ENCODE peak calls at places on chromosomes 6 and 20, in seven cellular contexts. One of them, this sample, is unnamed.

GRCh38 chr6:21781075-21781474 is 187.5 kb downstream of the SOX4 start:
- DNase-seq in A549: no peak
- DNase-seq in cardiac muscle cell: no peak
- DNase-seq in CD4-positive, alpha-beta memory T cell: no peak
- DNase-seq in prostate gland: no peak
- DNase-seq in heart left ventricle: no peak
- DNase-seq in NB4: no peak
- DNase-seq in this sample: no peak

GRCh38 chr6:122956376-122956775 is 39.7 kb upstream of the CLVS2 start:
- DNase-seq in heart left ventricle: no peak
- DNase-seq in A549: no peak
- DNase-seq in NB4: no peak
- DNase-seq in cardiac muscle cell: no peak
- DNase-seq in CD4-positive, alpha-beta memory T cell: no peak
- DNase-seq in prostate gland: no peak
- DNase-seq in this sample: no peak

GRCh38 chr20:61589055-61589385 is 337.0 kb downstream of the CDH4 start:
- DNase-seq in A549: peak; percentile 12
- DNase-seq in NB4: no peak
- DNase-seq in prostate gland: no peak
- DNase-seq in CD4-positive, alpha-beta memory T cell: no peak
- DNase-seq in heart left ventricle: no peak
- DNase-seq in cardiac muscle cell: peak; percentile 62
- DNase-seq in this sample: no peak

GRCh38 chr6:69994251-69994650 is 127.9 kb downstream of the COL19A1 start:
- DNase-seq in prostate gland: no peak
- DNase-seq in heart left ventricle: no peak
- DNase-seq in CD4-positive, alpha-beta memory T cell: no peak
- DNase-seq in NB4: no peak
- DNase-seq in cardiac muscle cell: no peak
- DNase-seq in A549: no peak
- DNase-seq in this sample: no peak

GRCh38 chr6:157768863-157769551 is 54.0 kb upstream of the SNX9 start:
- DNase-seq in prostate gland: no peak
- DNase-seq in A549: no peak
- DNase-seq in heart left ventricle: no peak
- DNase-seq in CD4-positive, alpha-beta memory T cell: no peak
- DNase-seq in cardiac muscle cell: no peak
- DNase-seq in NB4: no peak
- DNase-seq in this sample: no peak

GRCh38 chr6:17886891-17887290 is 100.5 kb downstream of the KIF13A start:
- DNase-seq in A549: no peak
- DNase-seq in prostate gland: no peak
- DNase-seq in heart left ventricle: no peak
- DNase-seq in cardiac muscle cell: peak; percentile 38
- DNase-seq in NB4: no peak
- DNase-seq in CD4-positive, alpha-beta memory T cell: no peak
- DNase-seq in this sample: no peak

GRCh38 chr6:9520417-9521151 is 894.3 kb downstream of the TFAP2A start:
- DNase-seq in A549: no peak
- DNase-seq in heart left ventricle: no peak
- DNase-seq in cardiac muscle cell: peak; percentile 82
- DNase-seq in NB4: peak; percentile 38
- DNase-seq in CD4-positive, alpha-beta memory T cell: no peak
- DNase-seq in prostate gland: no peak
- DNase-seq in this sample: no peak

GRCh38 chr20:61833807-61834610 is 231.7 kb downstream of the TAF4 start:
- DNase-seq in NB4: no peak
- DNase-seq in prostate gland: no peak
- DNase-seq in A549: no peak
- DNase-seq in CD4-positive, alpha-beta memory T cell: no peak
- DNase-seq in heart left ventricle: no peak
- DNase-seq in cardiac muscle cell: no peak
- DNase-seq in this sample: no peak

GRCh38 chr6:135146160-135146920 is 34.8 kb upstream of the MYB start:
- DNase-seq in prostate gland: no peak
- DNase-seq in heart left ventricle: no peak
- DNase-seq in A549: no peak
- DNase-seq in cardiac muscle cell: no peak
- DNase-seq in NB4: peak; percentile 46
- DNase-seq in CD4-positive, alpha-beta memory T cell: no peak
- DNase-seq in this sample: no peak

GRCh38 chr6:6007311-6008113 is 787 bp upstream of the NRN1 start:
- DNase-seq in CD4-positive, alpha-beta memory T cell: peak; percentile 33
- DNase-seq in A549: no peak
- DNase-seq in NB4: peak; percentile 65
- DNase-seq in heart left ventricle: no peak
- DNase-seq in cardiac muscle cell: no peak
- DNase-seq in prostate gland: no peak
- DNase-seq in this sample: no peak

GRCh38 chr6:9138856-9139426 is 703.6 kb upstream of the SLC35B3 start:
- DNase-seq in heart left ventricle: no peak
- DNase-seq in NB4: no peak
- DNase-seq in A549: no peak
- DNase-seq in cardiac muscle cell: no peak
- DNase-seq in prostate gland: no peak
- DNase-seq in CD4-positive, alpha-beta memory T cell: no peak
- DNase-seq in this sample: no peak

GRCh38 chr6:147479857-147480256 is 28.6 kb upstream of the SAMD5 start:
- DNase-seq in heart left ventricle: no peak
- DNase-seq in CD4-positive, alpha-beta memory T cell: no peak
- DNase-seq in A549: no peak
- DNase-seq in cardiac muscle cell: no peak
- DNase-seq in NB4: no peak
- DNase-seq in prostate gland: no peak
- DNase-seq in this sample: no peak

GRCh38 chr6:24240943-24241342 is 114.9 kb downstream of the NRSN1 start:
- DNase-seq in cardiac muscle cell: no peak
- DNase-seq in heart left ventricle: no peak
- DNase-seq in A549: no peak
- DNase-seq in NB4: no peak
- DNase-seq in prostate gland: no peak
- DNase-seq in CD4-positive, alpha-beta memory T cell: no peak
- DNase-seq in this sample: no peak

GRCh38 chr20:47389867-47390347 is 33.4 kb upstream of the ZMYND8 start:
- DNase-seq in NB4: peak; percentile 45
- DNase-seq in heart left ventricle: no peak
- DNase-seq in CD4-positive, alpha-beta memory T cell: no peak
- DNase-seq in A549: peak; percentile 62
- DNase-seq in cardiac muscle cell: peak; percentile 40
- DNase-seq in prostate gland: no peak
- DNase-seq in this sample: no peak

GRCh38 chr6:127606131-127606562 is 29.2 kb downstream of the C6orf58 start:
- DNase-seq in CD4-positive, alpha-beta memory T cell: peak; percentile 6
- DNase-seq in heart left ventricle: no peak
- DNase-seq in cardiac muscle cell: peak; percentile 50
- DNase-seq in prostate gland: no peak
- DNase-seq in NB4: peak; percentile 29
- DNase-seq in A549: peak; percentile 21
- DNase-seq in this sample: no peak

GRCh38 chr6:21451546-21452013 is 142.0 kb upstream of the SOX4 start:
- DNase-seq in prostate gland: no peak
- DNase-seq in CD4-positive, alpha-beta memory T cell: no peak
- DNase-seq in NB4: no peak
- DNase-seq in heart left ventricle: no peak
- DNase-seq in A549: no peak
- DNase-seq in cardiac muscle cell: no peak
- DNase-seq in this sample: no peak

GRCh38 chr20:58014628-58015315 is 213.7 kb downstream of the ANKRD60 start:
- DNase-seq in cardiac muscle cell: no peak
- DNase-seq in heart left ventricle: no peak
- DNase-seq in CD4-positive, alpha-beta memory T cell: peak; percentile 37
- DNase-seq in prostate gland: no peak
- DNase-seq in A549: peak; percentile 81
- DNase-seq in NB4: no peak
- DNase-seq in this sample: peak; percentile 26

GRCh38 chr6:87436435-87436834 is 28.7 kb downstream of the CFAP206 start:
- DNase-seq in prostate gland: peak; percentile 17
- DNase-seq in NB4: peak; percentile 81
- DNase-seq in CD4-positive, alpha-beta memory T cell: peak; percentile 53
- DNase-seq in A549: peak; percentile 15
- DNase-seq in heart left ventricle: peak; percentile 41
- DNase-seq in cardiac muscle cell: peak; percentile 77
- DNase-seq in this sample: peak; percentile 67

GRCh38 chr6:11772109-11772830 is 6.3 kb downstream of the ADTRP start:
- DNase-seq in prostate gland: peak; percentile 44
- DNase-seq in NB4: peak; percentile 75
- DNase-seq in heart left ventricle: peak; percentile 34
- DNase-seq in CD4-positive, alpha-beta memory T cell: no peak
- DNase-seq in cardiac muscle cell: peak; percentile 86
- DNase-seq in A549: peak; percentile 64
- DNase-seq in this sample: no peak

GRCh38 chr6:144064402-144064830 is 31.0 kb downstream of the SF3B5 start:
- DNase-seq in A549: no peak
- DNase-seq in cardiac muscle cell: no peak
- DNase-seq in heart left ventricle: peak; percentile 30
- DNase-seq in CD4-positive, alpha-beta memory T cell: peak; percentile 47
- DNase-seq in prostate gland: peak; percentile 12
- DNase-seq in NB4: peak; percentile 84
- DNase-seq in this sample: no peak

GRCh38 chr20:63212792-63213191 is 3.1 kb downstream of the YTHDF1 start:
- DNase-seq in NB4: no peak
- DNase-seq in heart left ventricle: no peak
- DNase-seq in A549: no peak
- DNase-seq in CD4-positive, alpha-beta memory T cell: no peak
- DNase-seq in prostate gland: no peak
- DNase-seq in cardiac muscle cell: no peak
- DNase-seq in this sample: no peak

DNA sequence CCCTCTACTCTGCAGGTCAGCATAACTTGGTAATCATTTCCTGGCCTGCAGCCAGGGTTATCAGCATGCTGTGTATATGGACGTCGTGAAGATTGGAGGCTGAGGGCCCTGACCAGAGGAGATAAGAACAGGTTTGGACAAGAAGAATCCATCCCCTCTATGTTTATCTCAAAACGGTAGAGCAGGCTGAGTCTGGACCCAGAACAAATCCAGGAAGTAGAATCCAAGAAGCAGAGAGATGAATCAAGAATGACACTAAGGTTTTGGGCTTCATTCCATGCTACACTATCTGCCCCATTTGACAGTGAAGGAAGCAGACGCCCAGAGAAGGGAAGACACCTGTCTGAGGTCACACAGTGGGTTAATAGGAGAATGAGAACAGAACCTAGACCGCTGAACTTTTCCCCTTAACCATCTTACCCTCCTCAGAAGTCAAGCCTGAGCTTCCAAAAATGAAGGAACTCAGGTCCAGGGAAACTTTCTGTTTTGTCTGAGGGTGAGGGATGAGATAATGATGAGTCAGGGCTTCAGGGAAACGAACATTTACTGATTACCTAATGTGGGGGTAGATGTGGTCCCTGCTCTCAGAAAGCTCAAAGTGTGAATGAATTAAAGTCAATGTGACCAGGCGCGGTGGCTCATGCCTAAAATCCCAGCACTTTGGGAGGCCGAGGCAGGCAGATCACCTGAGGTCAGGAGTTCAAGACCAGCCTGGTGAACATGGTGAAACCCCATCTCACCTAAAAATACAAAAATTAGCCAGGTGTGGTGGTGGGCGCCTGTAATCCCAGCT is 9.4 kb upstream of the COMMD7 start:
- DNase-seq in A549: no peak
- DNase-seq in NB4: peak; percentile 57
- DNase-seq in CD4-positive, alpha-beta memory T cell: no peak
- DNase-seq in cardiac muscle cell: peak; percentile 50
- DNase-seq in prostate gland: no peak
- DNase-seq in heart left ventricle: no peak
- DNase-seq in this sample: peak; percentile 83
- H3K4me3 ChIP-seq in A549: no peak overlapping the region
- H3K4me3 ChIP-seq in NB4: no peak overlapping the region
- H3K4me3 ChIP-seq in CD4-positive, alpha-beta memory T cell: no peak overlapping the region
- H3K4me3 ChIP-seq in cardiac muscle cell: no peak overlapping the region
- H3K4me3 ChIP-seq in prostate gland: no peak overlapping the region
- H3K4me3 ChIP-seq in heart left ventricle: no peak overlapping the region
- H3K4me3 ChIP-seq in this sample: no peak overlapping the region

DNA sequence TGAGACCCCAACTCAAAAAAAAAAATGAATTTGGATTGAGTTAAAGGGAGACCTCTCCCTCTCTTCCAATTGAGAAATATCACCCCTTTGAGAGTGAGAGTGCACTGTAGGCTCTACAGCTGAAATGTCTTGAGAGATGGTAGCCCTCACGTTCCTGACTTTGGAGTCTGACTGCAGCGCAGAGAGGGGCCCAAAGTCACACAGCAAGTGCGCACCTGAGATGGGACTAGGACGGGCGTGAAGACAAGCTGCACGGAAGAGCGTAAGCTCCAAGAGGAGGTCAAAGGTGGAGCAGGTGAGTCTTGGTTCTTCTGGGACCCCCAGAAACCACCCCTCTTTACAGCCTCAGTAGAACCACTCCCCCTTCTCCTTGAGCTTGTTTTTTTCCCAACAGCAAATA is 643 bp downstream of the SLA2 start:
- DNase-seq in prostate gland: no peak
- DNase-seq in NB4: no peak
- DNase-seq in CD4-positive, alpha-beta memory T cell: no peak
- DNase-seq in A549: no peak
- DNase-seq in cardiac muscle cell: no peak
- DNase-seq in heart left ventricle: no peak
- DNase-seq in this sample: no peak
- H3K4me3 ChIP-seq in prostate gland: no peak overlapping the region
- H3K4me3 ChIP-seq in NB4: peak overlapping the region; percentile 14
- H3K4me3 ChIP-seq in CD4-positive, alpha-beta memory T cell: peak overlapping the region; percentile 83
- H3K4me3 ChIP-seq in A549: no peak overlapping the region
- H3K4me3 ChIP-seq in cardiac muscle cell: no peak overlapping the region
- H3K4me3 ChIP-seq in heart left ventricle: no peak overlapping the region
- H3K4me3 ChIP-seq in this sample: no peak overlapping the region

GRCh38 chr6:107991939-107992560 is 34.0 kb upstream of the SEC63 start:
- DNase-seq in A549: no peak
- DNase-seq in prostate gland: no peak
- DNase-seq in cardiac muscle cell: no peak
- DNase-seq in NB4: no peak
- DNase-seq in heart left ventricle: no peak
- DNase-seq in CD4-positive, alpha-beta memory T cell: no peak
- DNase-seq in this sample: no peak
- H3K4me3 ChIP-seq in A549: no peak overlapping the region
- H3K4me3 ChIP-seq in prostate gland: no peak overlapping the region
- H3K4me3 ChIP-seq in cardiac muscle cell: no peak overlapping the region
- H3K4me3 ChIP-seq in NB4: no peak overlapping the region
- H3K4me3 ChIP-seq in heart left ventricle: no peak overlapping the region
- H3K4me3 ChIP-seq in CD4-positive, alpha-beta memory T cell: no peak overlapping the region
- H3K4me3 ChIP-seq in this sample: no peak overlapping the region

GRCh38 chr6:159169557-159170332 is 545 bp downstream of the FNDC1 start:
- DNase-seq in cardiac muscle cell: peak; percentile 55
- DNase-seq in CD4-positive, alpha-beta memory T cell: peak; percentile 27
- DNase-seq in A549: peak; percentile 25
- DNase-seq in NB4: no peak
- DNase-seq in prostate gland: no peak
- DNase-seq in heart left ventricle: no peak
- DNase-seq in this sample: no peak

GRCh38 chr6:159172066-159172465 is 2.9 kb downstream of the FNDC1 start:
- DNase-seq in CD4-positive, alpha-beta memory T cell: no peak
- DNase-seq in cardiac muscle cell: peak; percentile 49
- DNase-seq in heart left ventricle: no peak
- DNase-seq in prostate gland: no peak
- DNase-seq in NB4: no peak
- DNase-seq in A549: no peak
- DNase-seq in this sample: no peak

GRCh38 chr6:159170333-159170672 is 1.1 kb downstream of the FNDC1 start:
- DNase-seq in CD4-positive, alpha-beta memory T cell: no peak
- DNase-seq in cardiac muscle cell: no peak
- DNase-seq in prostate gland: no peak
- DNase-seq in heart left ventricle: no peak
- DNase-seq in A549: no peak
- DNase-seq in NB4: no peak
- DNase-seq in this sample: no peak

GRCh38 chr6:159169193-159169555 is at the start of gene FNDC1:
- DNase-seq in NB4: peak; percentile 48
- DNase-seq in heart left ventricle: no peak
- DNase-seq in prostate gland: no peak
- DNase-seq in CD4-positive, alpha-beta memory T cell: peak; percentile 56
- DNase-seq in cardiac muscle cell: no peak
- DNase-seq in A549: peak; percentile 44
- DNase-seq in this sample: no peak

GRCh38 chr6:159170999-159171712 is 2.0 kb downstream of the FNDC1 start:
- DNase-seq in heart left ventricle: peak; percentile 43
- DNase-seq in A549: no peak
- DNase-seq in NB4: no peak
- DNase-seq in prostate gland: no peak
- DNase-seq in cardiac muscle cell: peak; percentile 81
- DNase-seq in CD4-positive, alpha-beta memory T cell: no peak
- DNase-seq in this sample: no peak
- H3K4me3 ChIP-seq in heart left ventricle: peak overlapping the region; percentile 33
- H3K4me3 ChIP-seq in A549: no peak overlapping the region
- H3K4me3 ChIP-seq in NB4: no peak overlapping the region
- H3K4me3 ChIP-seq in prostate gland: no peak overlapping the region
- H3K4me3 ChIP-seq in cardiac muscle cell: no peak overlapping the region
- H3K4me3 ChIP-seq in CD4-positive, alpha-beta memory T cell: no peak overlapping the region
- H3K4me3 ChIP-seq in this sample: no peak overlapping the region

This sample was measured in Caco-2.